ENCODE peak calls at places on chromosomes 6 and 20, in five cellular contexts. M is HCT116, O is GM12878, W is HepG2, F is K562. Z is an unnamed sample.

GRCh38 chr6:42726026-42726425 is 3.6 kb upstream of the PRPH2 start:
- DNase-seq in M (no peak), W (no peak), O (no peak), F (no peak), Z (no peak)

GRCh38 chr6:165218816-165219215 is 90.6 kb downstream of the C6orf118 start:
- DNase-seq in O (no peak), W (no peak), F (no peak), M (no peak), Z (no peak)

GRCh38 chr20:2814076-2814475 is 711 bp upstream of the C20orf141 start:
- DNase-seq in O (no peak), F (no peak), M (no peak), W (no peak), Z (no peak)

GRCh38 chr6:154410215-154410614 is 53.6 kb upstream of the IPCEF1 start:
- DNase-seq in W (no peak), M (no peak), O (no peak), F (no peak), Z (no peak)

GRCh38 chr20:34237942-34238341 is 3.3 kb upstream of the ASIP start:
- DNase-seq in W (no peak), O (no peak), F (no peak), M (no peak), Z (no peak)

GRCh38 chr6:125747589-125748533 is 1.6 kb upstream of the HEY2 start:
- DNase-seq in W (no peak), O (no peak), M (no peak), F (peak; percentile 14), Z (no peak)

GRCh38 chr20:47274449-47275108 is 81.9 kb downstream of the ZMYND8 start:
- DNase-seq in O (peak; percentile 87), F (no peak), W (peak; percentile 71), M (peak; percentile 67), Z (no peak)

GRCh38 chr6:43845646-43846045 is 75.6 kb downstream of the VEGFA start:
- DNase-seq in W (no peak), M (no peak), O (no peak), F (no peak), Z (no peak)

GRCh38 chr6:148329568-148330299 is 12.9 kb upstream of the SASH1 start:
- DNase-seq in F (no peak), W (no peak), M (no peak), O (no peak), Z (no peak)

GRCh38 chr20:41118632-41119031 is 18.7 kb upstream of the PLCG1 start:
- DNase-seq in O (no peak), W (no peak), M (no peak), F (no peak), Z (no peak)

GRCh38 chr6:42140756-42141602 is 1.4 kb downstream of the C6orf132 start:
- DNase-seq in F (no peak), M (no peak), W (no peak), O (no peak), Z (no peak)

GRCh38 chr6:6810727-6811126 is 222.2 kb downstream of the LY86 start:
- DNase-seq in O (no peak), M (no peak), W (no peak), F (no peak), Z (no peak)

GRCh38 chr6:3750324-3751018 is 1.0 kb downstream of the PXDC1 start:
- DNase-seq in O (no peak), F (peak; percentile 55), W (peak; percentile 62), M (no peak), Z (peak; percentile 76)

GRCh38 chr20:6692566-6693168 is 74.8 kb upstream of the BMP2 start:
- DNase-seq in M (no peak), O (no peak), W (no peak), F (no peak), Z (no peak)

GRCh38 chr6:7697820-7698623 is 27.9 kb upstream of the BMP6 start:
- DNase-seq in M (no peak), O (no peak), W (peak; percentile 84), F (no peak), Z (no peak)

GRCh38 chr20:2867081-2867860 is 6.0 kb upstream of the PTPRA start:
- DNase-seq in M (no peak), W (no peak), O (no peak), F (no peak), Z (no peak)

GRCh38 chr6:38349795-38350194 is 289.9 kb downstream of the BTBD9 start:
- DNase-seq in W (no peak), F (no peak), M (no peak), O (no peak), Z (no peak)
- TF ChIP-seq SRF in W (no peak), F (no peak), M (no peak), O (no peak), Z (peak; percentile 69)

DNA sequence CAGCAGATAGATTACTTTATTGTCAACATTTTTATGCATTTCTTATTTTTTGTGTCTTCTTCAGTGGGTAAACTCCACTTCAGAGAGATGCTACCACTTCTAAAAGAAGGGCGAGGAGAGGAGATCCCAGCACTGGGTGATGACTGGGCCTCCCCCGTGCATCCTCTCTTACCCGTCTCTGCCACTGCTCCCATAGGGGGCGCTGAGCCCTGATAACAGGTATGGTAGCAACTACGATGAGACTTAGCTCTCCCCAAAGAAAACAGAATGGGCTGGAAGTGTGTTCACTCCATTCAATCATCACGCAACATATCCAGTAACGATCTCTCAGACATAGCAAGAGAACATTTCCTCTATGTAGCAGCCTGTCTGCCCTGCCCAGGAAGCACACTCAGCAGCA is 533.3 kb upstream of the CDH4 start:
- DNase-seq in M (no peak), W (no peak), O (no peak), F (peak; percentile 14), Z (peak; percentile 79)
- H2AFZ ChIP-seq in M (no peak overlapping the region), W (no peak overlapping the region), O (no peak overlapping the region), F (no peak overlapping the region), Z (peak overlapping the region; percentile 96)

GRCh38 chr20:57049298-57049697 is 217.1 kb downstream of the BMP7 start:
- DNase-seq in W (no peak), M (no peak), F (no peak), O (no peak), Z (no peak)
- H3K4me3 ChIP-seq in W (no peak overlapping the region), M (no peak overlapping the region), F (no peak overlapping the region), O (no peak overlapping the region), Z (no peak overlapping the region)

DNA sequence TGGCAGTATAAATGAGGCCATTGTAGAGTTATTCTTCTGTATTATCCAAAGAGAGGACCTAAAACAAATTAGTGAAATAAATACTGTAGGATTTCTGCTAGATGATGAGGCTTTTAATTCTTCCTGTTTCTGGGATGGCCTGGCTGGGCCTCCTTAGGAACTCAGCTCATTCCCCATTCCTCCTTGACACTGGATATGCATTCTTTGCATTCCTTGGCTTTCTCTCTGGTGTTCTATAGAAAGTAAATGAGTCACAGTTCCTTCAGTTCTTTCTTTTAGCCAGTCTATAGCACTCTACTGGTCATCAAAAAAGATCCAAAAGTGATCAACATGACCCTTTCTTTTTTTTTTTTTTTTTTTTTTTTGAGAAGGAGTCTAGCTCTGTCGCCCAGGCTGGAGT is 8.6 kb downstream of the OR10C1 start:
- DNase-seq in W (no peak), O (no peak), M (no peak), F (no peak), Z (peak; percentile 29)
- TF ChIP-seq SRF in W (no peak), O (no peak), M (no peak), F (no peak), Z (no peak)

DNA sequence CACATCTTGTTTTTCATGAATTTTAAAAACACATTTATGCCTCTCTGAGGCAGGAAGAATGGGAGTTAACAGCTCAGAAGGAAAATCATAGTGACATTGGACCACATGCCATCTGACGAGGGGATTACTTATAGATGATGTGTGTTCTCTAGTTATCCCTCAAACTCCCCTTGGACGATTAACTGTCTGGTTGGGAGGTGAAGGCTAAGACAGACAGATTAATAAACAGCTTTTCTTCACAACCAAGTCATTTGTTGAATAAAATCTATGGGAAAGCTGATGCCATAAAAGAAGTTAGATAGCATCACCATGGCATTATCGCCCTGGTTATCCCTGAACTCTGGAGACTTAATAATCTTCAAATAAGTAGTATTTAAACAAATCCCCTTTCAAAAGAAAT is 80.1 kb upstream of the PREP start:
- DNase-seq in W (no peak), O (no peak), F (no peak), M (no peak), Z (no peak)
- H2AFZ ChIP-seq in W (no peak overlapping the region), O (no peak overlapping the region), F (no peak overlapping the region), M (no peak overlapping the region), Z (no peak overlapping the region)

GRCh38 chr20:53934421-53935352 is 135.7 kb downstream of the BCAS1 start:
- DNase-seq in M (no peak), O (no peak), W (no peak), F (peak; percentile 65), Z (no peak)
- H3K4me3 ChIP-seq in M (no peak overlapping the region), O (peak overlapping the region; percentile 33), W (no peak overlapping the region), F (no peak overlapping the region), Z (no peak overlapping the region)

GRCh38 chr6:1614767-1615650 is 5.3 kb downstream of the FOXC1 start:
- DNase-seq in M (no peak), W (no peak), O (no peak), F (no peak), Z (no peak)
- TF ChIP-seq SRF in M (no peak), W (no peak), O (no peak), F (no peak), Z (no peak)

GRCh38 chr6:21691685-21692346 is 98.3 kb downstream of the SOX4 start:
- DNase-seq in O (no peak), F (no peak), W (no peak), M (no peak), Z (no peak)
- H2AFZ ChIP-seq in O (no peak overlapping the region), F (no peak overlapping the region), W (no peak overlapping the region), M (no peak overlapping the region), Z (no peak overlapping the region)

GRCh38 chr6:129774697-129775447 is 64.9 kb upstream of the ARHGAP18 start:
- DNase-seq in O (no peak), F (peak; percentile 79), M (peak; percentile 68), W (peak; percentile 85), Z (peak; percentile 54)
- H3K4me3 ChIP-seq in O (no peak overlapping the region), F (no peak overlapping the region), M (peak overlapping the region; percentile 24), W (peak overlapping the region; percentile 35), Z (peak overlapping the region; percentile 34)